ENCODE peak calls at places on chromosome 13, in ten cellular contexts. J is heart left ventricle, S is HCT116, O is H54, R is breast epithelium, Z is tibial nerve, X is erythroblast, F is IMR-90, D is stomach, Q is A549. T is an unnamed sample.

GRCh38 chr13:95155093-95155492 is 146.2 kb downstream of the ABCC4 start:
- DNase-seq in J (no peak), S (no peak), O (no peak), R (no peak), Z (no peak), X (no peak), F (no peak), D (no peak), Q (no peak), T (no peak)

GRCh38 chr13:33352023-33352422 is 66.5 kb upstream of the STARD13 start:
- DNase-seq in J (no peak), S (no peak), O (no peak), R (no peak), Z (no peak), X (no peak), F (no peak), D (no peak), Q (no peak), T (no peak)

GRCh38 chr13:50809133-50810090 is 34.1 kb downstream of the DLEU7 start:
- DNase-seq in J (no peak), S (no peak), O (no peak), R (no peak), Z (no peak), X (no peak), F (no peak), D (no peak), Q (no peak), T (no peak)

GRCh38 chr13:19782049-19782726 is 557 bp downstream of the PSPC1 start:
- DNase-seq in J (peak; percentile 41), S (no peak), O (peak; percentile 10), R (peak; percentile 24), Z (peak; percentile 19), X (peak; percentile 70), F (peak; percentile 45), D (peak; percentile 69), Q (peak; percentile 1), T (peak; percentile 70)

GRCh38 chr13:44471686-44472085 is 98.1 kb downstream of the SERP2 start:
- DNase-seq in J (no peak), S (no peak), O (no peak), R (no peak), Z (no peak), X (no peak), F (peak; percentile 58), D (no peak), Q (peak; percentile 8), T (no peak)

GRCh38 chr13:45863716-45864590 is 12.4 kb upstream of the SIAH3 start:
- DNase-seq in J (no peak), S (no peak), O (no peak), R (no peak), Z (no peak), X (no peak), F (no peak), D (no peak), Q (no peak), T (no peak)

GRCh38 chr13:87656311-87656710 is 14.9 kb upstream of the SLITRK5 start:
- DNase-seq in J (no peak), S (no peak), O (no peak), R (no peak), Z (no peak), X (no peak), F (no peak), D (no peak), Q (no peak), T (no peak)

GRCh38 chr13:49435992-49436391 is 7.9 kb downstream of the CAB39L start:
- DNase-seq in J (no peak), S (no peak), O (no peak), R (no peak), Z (no peak), X (no peak), F (peak; percentile 44), D (no peak), Q (no peak), T (no peak)

GRCh38 chr13:100454876-100455275 is 133.7 kb downstream of the GGACT start:
- DNase-seq in J (no peak), S (peak; percentile 79), O (peak; percentile 40), R (no peak), Z (no peak), X (no peak), F (peak; percentile 54), D (no peak), Q (no peak), T (no peak)

GRCh38 chr13:36787181-36787580 is 31.8 kb upstream of the RFXAP start:
- DNase-seq in J (no peak), S (no peak), O (no peak), R (no peak), Z (no peak), X (no peak), F (no peak), D (no peak), Q (no peak), T (no peak)

DNA sequence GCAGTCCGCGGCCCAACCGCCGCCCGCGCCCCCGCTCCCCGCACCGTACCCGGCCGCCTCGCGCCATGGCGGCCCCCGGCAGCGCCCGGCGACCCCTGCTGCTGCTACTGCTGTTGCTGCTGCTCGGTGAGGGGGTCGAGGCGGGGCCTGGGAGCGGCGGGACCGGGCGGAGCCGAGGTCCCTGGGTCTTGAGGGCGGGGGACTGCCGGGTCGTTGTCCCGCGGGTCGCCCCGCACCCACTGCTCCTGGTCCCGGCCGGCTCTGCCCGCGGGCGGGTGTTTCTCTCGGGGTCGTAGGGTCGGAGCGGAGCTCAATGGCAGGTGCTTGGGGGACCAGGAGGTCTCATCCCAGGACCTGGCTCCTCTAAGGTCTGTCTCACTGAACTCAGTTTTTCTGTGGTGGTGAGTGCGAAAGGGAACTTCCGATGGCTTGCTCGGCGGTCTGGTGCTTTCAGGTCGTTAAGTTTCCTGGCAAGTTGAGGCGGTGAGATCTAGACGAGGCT is 382 bp downstream of the LAMP1 start:
- DNase-seq in J (peak; percentile 25), S (no peak), O (no peak), R (peak; percentile 26), Z (no peak), X (peak; percentile 73), F (no peak), D (no peak), Q (no peak), T (peak; percentile 15)
- TF ChIP-seq POLR2A in J (no peak), S (no peak), O (no peak), R (no peak), Z (no peak), X (peak; percentile 19), F (no peak), D (no peak), Q (no peak), T (no peak)

DNA sequence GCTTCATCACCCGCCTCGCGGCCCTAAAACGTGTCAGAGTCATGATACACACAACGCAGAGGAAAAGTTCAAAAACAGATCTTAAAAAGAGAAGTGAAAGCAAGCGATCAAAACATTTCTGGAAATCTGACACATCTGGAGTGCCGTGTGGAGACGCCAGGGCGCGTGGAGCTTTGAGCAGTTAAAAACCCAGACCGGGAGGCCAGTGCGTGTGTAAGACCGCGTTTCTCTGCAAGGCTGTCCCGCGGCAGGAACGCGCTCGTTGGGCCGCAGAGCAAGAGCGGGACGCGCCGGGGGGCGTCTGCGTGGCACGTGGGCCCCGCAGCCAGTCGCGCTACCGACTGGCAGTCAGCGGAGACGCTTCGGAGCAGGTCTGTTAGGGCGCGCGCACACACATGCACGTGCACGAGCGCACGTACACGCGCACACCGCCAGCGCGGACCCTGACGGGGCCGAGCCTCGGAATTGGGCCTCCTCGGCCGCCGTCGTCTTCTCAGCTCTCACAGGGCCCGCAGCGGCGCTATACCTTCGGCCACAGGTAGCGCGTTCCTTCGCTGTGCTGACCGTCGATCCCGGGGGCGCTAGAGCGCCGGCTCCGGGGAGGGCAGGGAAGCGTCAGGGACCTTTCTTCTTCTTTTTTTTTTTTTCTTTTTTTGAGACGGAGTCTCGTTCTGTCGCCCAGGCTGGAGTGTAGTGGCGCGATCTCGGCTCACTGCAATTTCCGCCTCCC is 35.8 kb downstream of the RNF6 start:
- DNase-seq in J (peak; percentile 87), S (peak; percentile 65), O (peak; percentile 13), R (peak; percentile 73), Z (peak; percentile 62), X (peak; percentile 97), F (peak; percentile 89), D (peak; percentile 93), Q (peak; percentile 32), T (peak; percentile 93)
- TF ChIP-seq POLR2A in J (peak; percentile 15), S (no peak), O (no peak), R (no peak), Z (peak; percentile 42), X (peak; percentile 51), F (no peak), D (no peak), Q (peak; percentile 45), T (peak; percentile 33)

GRCh38 chr13:77329133-77330008 is 2.5 kb upstream of the MYCBP2 start:
- DNase-seq in J (peak; percentile 83), S (peak; percentile 95), O (peak; percentile 80), R (peak; percentile 75), Z (peak; percentile 76), X (peak; percentile 92), F (peak; percentile 96), D (peak; percentile 83), Q (peak; percentile 68), T (peak; percentile 85)
- TF ChIP-seq POLR2A in J (no peak), S (peak; percentile 79), O (peak; percentile 54), R (no peak), Z (peak; percentile 54), X (peak; percentile 81), F (no peak), D (no peak), Q (peak; percentile 72), T (peak; percentile 76)

GRCh38 chr13:27171244-27171829 is at the start of gene USP12:
- DNase-seq in J (peak; percentile 41), S (no peak), O (no peak), R (peak; percentile 26), Z (no peak), X (peak; percentile 64), F (peak; percentile 22), D (no peak), Q (no peak), T (peak; percentile 15)

GRCh38 chr13:27170221-27170520 is 1.4 kb downstream of the USP12 start:
- DNase-seq in J (no peak), S (no peak), O (no peak), R (no peak), Z (no peak), X (no peak), F (peak; percentile 84), D (no peak), Q (no peak), T (no peak)

GRCh38 chr13:27170521-27171243 is 929 bp downstream of the USP12 start:
- DNase-seq in J (peak; percentile 49), S (peak; percentile 8), O (no peak), R (no peak), Z (no peak), X (peak; percentile 57), F (no peak), D (peak; percentile 34), Q (peak; percentile 15), T (peak; percentile 50)

GRCh38 chr13:27172495-27172842 is 858 bp upstream of the USP12 start:
- DNase-seq in J (no peak), S (no peak), O (no peak), R (no peak), Z (no peak), X (peak; percentile 86), F (peak; percentile 63), D (no peak), Q (no peak), T (no peak)

DNA sequence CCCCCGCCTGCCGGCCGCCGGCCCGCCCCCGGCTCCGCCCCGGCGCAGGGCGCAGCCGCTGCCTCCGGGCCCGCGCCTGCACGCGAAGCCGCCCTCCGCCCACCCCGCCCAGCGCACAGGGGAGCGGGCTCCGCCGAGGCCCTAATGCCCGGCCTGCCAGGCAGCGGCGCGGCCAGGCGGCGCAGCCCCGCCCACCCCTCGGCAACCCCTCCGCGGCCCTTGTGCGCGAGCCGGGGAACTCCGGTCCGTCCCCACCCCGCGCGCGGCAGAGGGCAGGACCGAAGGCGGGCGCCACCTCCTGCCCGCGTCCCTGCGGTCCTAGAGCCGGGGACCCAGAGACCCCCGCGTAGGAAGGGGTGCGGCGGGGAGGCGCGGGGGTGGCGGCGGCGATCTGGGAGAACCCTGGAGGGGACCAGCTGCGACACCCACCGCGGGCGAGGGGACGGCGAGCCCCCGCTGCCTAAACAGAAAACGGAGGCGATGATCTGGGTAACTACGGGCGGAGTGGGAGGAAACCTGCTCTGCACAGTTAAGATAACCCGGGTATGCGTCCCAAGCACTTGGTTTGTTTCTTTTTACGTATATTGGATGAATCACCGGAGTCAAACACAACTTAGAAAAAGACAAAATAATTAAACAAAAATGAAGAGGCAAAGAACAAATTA is 351 bp upstream of the USP12 start:
- DNase-seq in J (peak; percentile 93), S (peak; percentile 72), O (peak; percentile 74), R (peak; percentile 85), Z (peak; percentile 76), X (peak; percentile 93), F (peak; percentile 90), D (peak; percentile 95), Q (peak; percentile 60), T (peak; percentile 96)
- TF ChIP-seq POLR2A in J (no peak), S (no peak), O (no peak), R (no peak), Z (no peak), X (peak; percentile 77), F (peak; percentile 61), D (no peak), Q (peak; percentile 26), T (peak; percentile 45)

T was measured in body of pancreas.